ENCODE peak calls at places on chromosomes 3 and 15, in six cellular contexts. I is IMR-90, W is ovary, D is ascending aorta, N is AG04450, C is GM12865. Z is an unnamed sample.

GRCh38 chr3:117793684-117794304 is 1084.2 kb downstream of the TUSC7 start:
- DNase-seq in W (no peak), N (no peak), D (no peak), I (peak; percentile 19), C (no peak), Z (peak; percentile 2)

GRCh38 chr15:78085928-78086327 is 6.4 kb upstream of the SH2D7 start:
- DNase-seq in W (no peak), C (no peak), I (peak; percentile 90), N (peak; percentile 60), D (no peak), Z (peak; percentile 42)

GRCh38 chr3:25573386-25574171 is 91.1 kb downstream of the TOP2B start:
- DNase-seq in W (no peak), D (no peak), C (no peak), I (peak; percentile 65), N (no peak), Z (no peak)

GRCh38 chr3:48624767-48625166 is 3.2 kb upstream of the TMEM89 start:
- DNase-seq in D (no peak), W (no peak), I (no peak), N (no peak), C (no peak), Z (no peak)

GRCh38 chr3:98584563-98584962 is 8.8 kb downstream of the CPOX start:
- DNase-seq in N (no peak), C (no peak), D (no peak), W (no peak), I (no peak), Z (no peak)

GRCh38 chr3:72756900-72757299 is 91.3 kb downstream of the SHQ1 start:
- DNase-seq in D (no peak), W (no peak), I (no peak), C (peak; percentile 89), N (no peak), Z (no peak)

GRCh38 chr3:54965746-54966145 is 37.9 kb upstream of the LRTM1 start:
- DNase-seq in C (no peak), W (no peak), D (no peak), N (peak; percentile 90), I (peak; percentile 95), Z (peak; percentile 6)

GRCh38 chr15:25508369-25509002 is 69.7 kb upstream of the UBE3A start:
- DNase-seq in W (no peak), N (peak; percentile 7), I (peak; percentile 64), D (no peak), C (peak; percentile 12), Z (peak; percentile 42)

GRCh38 chr3:52407779-52408178 is 37.1 kb downstream of the SEMA3G start:
- DNase-seq in D (no peak), W (no peak), I (no peak), C (no peak), N (no peak), Z (no peak)

GRCh38 chr3:139005356-139005993 is 593 bp downstream of the PRR23A start:
- DNase-seq in C (no peak), I (no peak), W (no peak), D (no peak), N (no peak), Z (no peak)

GRCh38 chr3:155891341-155891740 is 20.9 kb downstream of the GMPS start:
- DNase-seq in C (no peak), W (no peak), N (no peak), I (no peak), D (no peak), Z (no peak)

GRCh38 chr3:194203482-194204035 is 67.6 kb downstream of the HES1 start:
- DNase-seq in D (no peak), I (no peak), N (no peak), C (peak; percentile 17), W (no peak), Z (peak; percentile 31)

GRCh38 chr3:189490749-189491148 is 140.4 kb upstream of the TP63 start:
- DNase-seq in N (no peak), I (no peak), D (no peak), W (no peak), C (no peak), Z (peak; percentile 63)

GRCh38 chr3:78809941-78810340 is 957.9 kb downstream of the ROBO1 start:
- DNase-seq in N (no peak), W (no peak), C (no peak), I (no peak), D (no peak), Z (no peak)

GRCh38 chr15:37253877-37254276 is 153.5 kb upstream of the MEIS2 start:
- DNase-seq in C (no peak), I (peak; percentile 18), D (no peak), W (no peak), N (no peak), Z (no peak)

GRCh38 chr3:183031826-183032225 is 51.5 kb upstream of the DCUN1D1 start:
- DNase-seq in I (no peak), W (no peak), N (no peak), D (no peak), C (no peak), Z (no peak)

GRCh38 chr15:48062476-48062875 is 58.3 kb upstream of the SLC24A5 start:
- DNase-seq in I (peak; percentile 61), W (no peak), N (no peak), C (no peak), D (no peak), Z (peak; percentile 23)

GRCh38 chr15:64772488-64772887 is 2.9 kb downstream of the RBPMS2 start:
- DNase-seq in W (no peak), D (no peak), N (no peak), C (no peak), I (no peak), Z (no peak)

GRCh38 chr3:192727032-192727847 is at the start of gene FGF12:
- DNase-seq in W (peak; percentile 32), I (peak; percentile 0), C (peak; percentile 8), D (peak; percentile 61), N (no peak), Z (peak; percentile 73)

GRCh38 chr3:170010498-170010897 is 27.3 kb upstream of the GPR160 start:
- DNase-seq in C (peak; percentile 66), I (no peak), N (no peak), W (no peak), D (no peak), Z (no peak)

GRCh38 chr3:126934149-126934548 is 48.8 kb upstream of the PLXNA1 start:
- DNase-seq in C (no peak), I (peak; percentile 69), W (no peak), N (no peak), D (peak; percentile 41), Z (no peak)

GRCh38 chr15:77067691-77068367 is 3.1 kb downstream of the TSPAN3 start:
- DNase-seq in C (peak; percentile 16), D (no peak), W (no peak), N (no peak), I (no peak), Z (no peak)

GRCh38 chr3:124336067-124336656 is 344.2 kb upstream of the ROPN1 start:
- DNase-seq in N (no peak), W (no peak), D (no peak), C (no peak), I (no peak), Z (no peak)

GRCh38 chr3:99330281-99330680 is 308.1 kb upstream of the COL8A1 start:
- DNase-seq in W (no peak), D (no peak), I (peak; percentile 34), C (no peak), N (no peak), Z (no peak)

GRCh38 chr15:89361451-89362202 is 27.0 kb upstream of the POLG start:
- DNase-seq in I (peak; percentile 52), W (peak; percentile 80), C (peak; percentile 43), D (no peak), N (peak; percentile 11), Z (peak; percentile 70)

GRCh38 chr3:133934073-133934970 is 38.6 kb upstream of the RAB6B start:
- DNase-seq in C (no peak), N (no peak), W (no peak), I (no peak), D (peak; percentile 46), Z (no peak)

GRCh38 chr15:76267077-76267476 is 44.2 kb downstream of the ETFA start:
- DNase-seq in C (no peak), I (no peak), N (no peak), W (no peak), D (no peak), Z (no peak)

GRCh38 chr3:64859625-64860590 is 172.1 kb upstream of the ADAMTS9 start:
- DNase-seq in I (peak; percentile 5), D (no peak), C (no peak), N (no peak), W (no peak), Z (no peak)

GRCh38 chr3:123447749-123448502 is 964 bp downstream of the ADCY5 start:
- DNase-seq in I (no peak), D (peak; percentile 68), C (no peak), N (no peak), W (peak; percentile 62), Z (peak; percentile 33)

GRCh38 chr3:57078366-57079220 is 18.1 kb downstream of the SPATA12 start:
- DNase-seq in D (peak; percentile 80), C (peak; percentile 41), N (no peak), I (peak; percentile 16), W (no peak), Z (peak; percentile 42)
- TF ChIP-seq CTCF in D (peak; percentile 2), C (no peak), N (peak; percentile 16), I (no peak), W (no peak), Z (no peak)

GRCh38 chr3:150748648-150749047 is 14.3 kb downstream of the SIAH2 start:
- DNase-seq in C (no peak), N (no peak), D (no peak), W (no peak), I (no peak), Z (no peak)
- H3K4me3 ChIP-seq in C (no peak overlapping the region), N (no peak overlapping the region), D (no peak overlapping the region), W (no peak overlapping the region), I (no peak overlapping the region), Z (no peak overlapping the region)

GRCh38 chr3:136734382-136735070 is 17.7 kb downstream of the STAG1 start:
- DNase-seq in I (no peak), N (no peak), W (no peak), C (no peak), D (no peak), Z (no peak)
- TF ChIP-seq CTCF in I (no peak), N (no peak), W (no peak), C (no peak), D (no peak), Z (no peak)

GRCh38 chr15:57384024-57384423 is 7.7 kb downstream of the CGNL1 start:
- DNase-seq in W (no peak), I (no peak), C (no peak), D (peak; percentile 71), N (no peak), Z (no peak)

GRCh38 chr15:57387011-57387410 is 10.7 kb downstream of the CGNL1 start:
- DNase-seq in C (no peak), D (no peak), N (no peak), I (no peak), W (no peak), Z (no peak)

GRCh38 chr15:57387644-57388076 is 11.4 kb downstream of the CGNL1 start:
- DNase-seq in C (no peak), W (no peak), D (no peak), N (no peak), I (no peak), Z (no peak)

GRCh38 chr15:57384816-57385215 is 8.5 kb downstream of the CGNL1 start:
- DNase-seq in I (peak; percentile 72), D (no peak), C (no peak), W (no peak), N (peak; percentile 16), Z (no peak)

DNA sequence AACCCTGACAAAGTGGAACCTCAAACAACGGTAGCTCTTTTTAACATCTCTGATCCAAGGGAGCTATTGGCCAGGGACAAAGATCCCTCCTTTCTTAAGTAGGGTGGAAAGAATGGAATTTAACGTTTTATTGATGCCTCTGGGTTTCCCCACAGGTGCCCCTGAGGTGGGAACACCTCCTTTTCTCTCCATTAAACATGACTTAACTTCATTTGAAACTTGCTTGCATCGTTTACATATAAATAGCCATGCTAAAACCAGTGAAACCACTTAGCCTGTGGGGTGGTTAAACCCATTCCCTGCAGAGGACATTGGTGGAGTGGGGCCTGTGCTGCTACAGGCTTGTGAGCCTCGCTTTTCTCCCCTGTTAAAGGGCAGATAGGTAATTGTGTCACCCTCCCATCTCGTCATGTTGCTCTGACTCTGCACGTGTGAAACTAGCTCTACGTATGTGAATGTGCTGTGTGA is 9.7 kb downstream of the CGNL1 start:
- DNase-seq in I (no peak), N (no peak), C (no peak), D (no peak), W (no peak), Z (no peak)
- H3K4me3 ChIP-seq in I (no peak overlapping the region), N (no peak overlapping the region), C (no peak overlapping the region), D (no peak overlapping the region), W (no peak overlapping the region), Z (no peak overlapping the region)

Z was measured in epithelial cell of esophagus.